ENCODE peak calls at places on chromosomes 11 and 22, in six cellular contexts. I, C, S, B, V and J are unnamed samples.

GRCh38 chr22:43658823-43659222 is 153.3 kb downstream of the EFCAB6 start:
- DNase-seq in V (no peak), B (no peak), C (no peak), I (no peak), S (no peak), J (no peak)

GRCh38 chr11:128790200-128790599 is 76.9 kb downstream of the KCNJ1 start:
- DNase-seq in S (no peak), V (no peak), I (no peak), C (peak; percentile 11), B (peak; percentile 35), J (no peak)

GRCh38 chr11:70799386-70799785 is 401.1 kb downstream of the CTTN start:
- DNase-seq in B (no peak), I (no peak), V (no peak), S (no peak), C (no peak), J (no peak)

GRCh38 chr11:114142646-114143045 is 83.1 kb downstream of the ZBTB16 start:
- DNase-seq in B (no peak), I (no peak), S (no peak), C (no peak), V (no peak), J (no peak)

GRCh38 chr22:42366815-42367581 is 65.2 kb downstream of the NFAM1 start:
- DNase-seq in V (no peak), C (peak; percentile 73), B (no peak), S (no peak), I (no peak), J (no peak)

GRCh38 chr11:13354335-13354734 is 76.7 kb downstream of the BMAL1 start:
- DNase-seq in C (no peak), V (peak; percentile 31), I (no peak), B (no peak), S (no peak), J (peak; percentile 12)

GRCh38 chr22:24053481-24054226 is 42.5 kb downstream of the CABIN1 start:
- DNase-seq in C (no peak), I (no peak), S (no peak), B (no peak), V (no peak), J (no peak)

GRCh38 chr11:15852179-15852578 is 504.2 kb downstream of the SOX6 start:
- DNase-seq in V (peak; percentile 27), B (no peak), C (no peak), S (no peak), I (no peak), J (peak; percentile 6)

GRCh38 chr11:73164803-73165542 is 22.9 kb upstream of the FCHSD2 start:
- DNase-seq in I (no peak), V (no peak), S (no peak), B (no peak), C (no peak), J (no peak)

GRCh38 chr11:2746401-2747230 is 46.8 kb upstream of the KCNQ1OT1 start:
- DNase-seq in B (no peak), V (no peak), C (no peak), I (no peak), S (peak; percentile 30), J (no peak)

GRCh38 chr11:87473174-87473573 is 435.4 kb downstream of the TMEM135 start:
- DNase-seq in S (no peak), I (peak; percentile 30), B (no peak), C (no peak), V (no peak), J (no peak)

GRCh38 chr22:48261706-48262105 is 1499.3 kb downstream of the TBC1D22A start:
- DNase-seq in B (no peak), V (peak; percentile 37), S (no peak), C (no peak), I (no peak), J (no peak)

DNA sequence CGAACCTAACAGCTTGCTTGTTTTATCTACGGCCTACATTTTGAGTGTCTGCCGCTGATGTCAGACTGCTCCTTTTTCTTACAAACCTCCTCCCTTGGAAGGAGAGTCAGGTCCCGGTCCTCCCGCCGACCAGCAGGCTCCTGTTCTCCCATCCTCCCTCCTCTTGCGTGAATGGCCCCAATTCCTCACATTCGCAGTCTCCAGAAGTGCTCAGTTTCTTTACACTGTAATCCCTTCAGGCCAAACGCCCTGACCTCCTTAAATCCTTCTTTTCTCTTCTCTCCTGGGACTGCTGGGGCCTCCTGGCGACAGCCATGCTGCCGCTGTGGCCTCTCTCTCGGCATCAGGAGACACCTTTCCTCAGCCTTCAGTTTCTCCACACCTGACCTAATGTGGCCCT is 82.6 kb upstream of the CSNK2A3 start:
- DNase-seq in I (no peak), V (no peak), B (no peak), C (no peak), S (no peak), J (no peak)
- TF ChIP-seq POLR2A in I (no peak), V (no peak), B (no peak), C (no peak), S (no peak), J (no peak)

GRCh38 chr22:38657248-38657909 is 941 bp downstream of the CBY1 start:
- DNase-seq in B (peak; percentile 19), V (no peak), I (no peak), S (no peak), C (no peak), J (peak; percentile 43)
- TF ChIP-seq POLR2A in B (no peak), V (no peak), I (no peak), S (no peak), C (no peak), J (no peak)

GRCh38 chr11:47163898-47164297 is 12.8 kb downstream of the ARFGAP2 start:
- DNase-seq in S (no peak), C (no peak), V (no peak), I (no peak), B (no peak), J (no peak)

GRCh38 chr11:47163198-47163597 is 13.5 kb downstream of the ARFGAP2 start:
- DNase-seq in S (no peak), C (no peak), B (no peak), I (no peak), V (no peak), J (no peak)

GRCh38 chr11:47161890-47162289 is 14.8 kb downstream of the ARFGAP2 start:
- DNase-seq in V (no peak), I (no peak), C (no peak), S (no peak), B (no peak), J (no peak)

GRCh38 chr11:47161134-47161854 is 15.4 kb downstream of the ARFGAP2 start:
- DNase-seq in B (peak; percentile 53), C (peak; percentile 36), I (peak; percentile 87), V (peak; percentile 75), S (peak; percentile 60), J (peak; percentile 85)

DNA sequence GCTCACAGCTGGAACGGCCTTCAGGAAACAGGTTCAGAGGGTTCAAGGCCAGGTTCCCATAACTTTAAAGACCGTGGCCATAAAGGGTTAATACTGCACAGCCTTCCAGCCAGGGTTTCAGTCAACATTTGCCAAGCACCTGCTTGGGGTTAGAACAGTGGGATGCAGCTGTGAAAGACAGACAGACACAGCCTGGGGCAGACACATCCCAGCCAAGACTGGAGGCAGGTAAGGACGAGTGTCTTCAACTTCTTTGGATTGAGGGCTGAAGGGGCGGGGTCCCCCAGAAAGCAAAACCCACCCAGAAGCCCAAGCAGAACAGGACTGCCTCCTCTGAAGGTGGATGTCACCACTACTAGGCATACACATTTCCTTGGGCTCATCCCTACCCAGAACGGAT is 14.3 kb downstream of the ARFGAP2 start:
- DNase-seq in I (no peak), B (no peak), C (no peak), V (no peak), S (no peak), J (no peak)
- TF ChIP-seq POLR2A in I (no peak), B (no peak), C (no peak), V (no peak), S (no peak), J (no peak)

GRCh38 chr22:37731804-37732471 is 35.1 kb downstream of the TRIOBP start:
- DNase-seq in C (no peak), S (no peak), I (no peak), B (no peak), V (peak; percentile 84), J (no peak)
- TF ChIP-seq POLR2A in C (no peak), S (no peak), I (no peak), B (no peak), V (no peak), J (no peak)

DNA sequence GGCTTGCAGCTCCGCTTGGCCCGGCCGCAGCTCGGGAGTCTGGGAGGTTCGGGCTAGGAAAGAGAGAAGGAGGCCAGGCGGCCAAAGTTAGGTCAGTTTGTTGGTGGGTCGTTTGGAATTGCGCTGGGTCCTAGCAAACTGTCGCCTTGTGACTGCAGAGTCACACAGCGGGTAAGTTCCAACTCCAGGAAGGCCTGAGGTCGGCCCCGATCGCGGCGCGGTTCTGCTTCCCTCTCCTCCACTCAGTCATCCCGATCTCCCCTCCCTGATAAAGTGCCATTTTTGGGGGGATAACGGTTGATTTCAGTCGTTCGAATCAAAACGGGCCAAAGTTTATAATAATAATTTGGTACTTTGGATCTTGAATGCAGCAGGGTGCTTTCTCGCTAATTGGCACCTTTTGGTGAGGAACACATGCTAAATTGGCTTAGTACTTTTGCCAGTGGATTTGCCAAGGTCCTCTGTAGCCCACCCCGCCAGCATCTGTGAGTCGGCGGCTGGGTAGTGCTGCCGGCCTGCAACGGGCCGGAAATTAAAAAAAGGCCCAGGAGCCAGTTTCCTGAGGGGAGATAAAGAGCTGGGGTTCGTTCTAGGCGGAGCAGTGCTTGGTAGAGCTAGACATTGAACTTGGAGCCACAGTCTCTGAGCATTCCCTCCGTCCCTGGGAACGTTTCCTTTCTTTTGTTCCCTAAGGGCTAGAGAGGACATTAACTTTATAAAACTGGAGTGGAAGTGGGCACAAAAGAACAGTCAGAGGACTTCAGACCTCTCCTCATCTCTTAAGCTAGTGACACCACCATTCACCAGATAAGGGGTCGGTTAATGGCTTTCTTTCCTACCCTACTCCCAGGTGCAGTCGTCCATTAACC is 927 bp downstream of the UBE2L3 start:
- DNase-seq in S (no peak), I (no peak), C (peak; percentile 13), B (peak; percentile 54), V (peak; percentile 19), J (peak; percentile 67)
- TF ChIP-seq POLR2A in S (no peak), I (no peak), C (no peak), B (no peak), V (no peak), J (no peak)

DNA sequence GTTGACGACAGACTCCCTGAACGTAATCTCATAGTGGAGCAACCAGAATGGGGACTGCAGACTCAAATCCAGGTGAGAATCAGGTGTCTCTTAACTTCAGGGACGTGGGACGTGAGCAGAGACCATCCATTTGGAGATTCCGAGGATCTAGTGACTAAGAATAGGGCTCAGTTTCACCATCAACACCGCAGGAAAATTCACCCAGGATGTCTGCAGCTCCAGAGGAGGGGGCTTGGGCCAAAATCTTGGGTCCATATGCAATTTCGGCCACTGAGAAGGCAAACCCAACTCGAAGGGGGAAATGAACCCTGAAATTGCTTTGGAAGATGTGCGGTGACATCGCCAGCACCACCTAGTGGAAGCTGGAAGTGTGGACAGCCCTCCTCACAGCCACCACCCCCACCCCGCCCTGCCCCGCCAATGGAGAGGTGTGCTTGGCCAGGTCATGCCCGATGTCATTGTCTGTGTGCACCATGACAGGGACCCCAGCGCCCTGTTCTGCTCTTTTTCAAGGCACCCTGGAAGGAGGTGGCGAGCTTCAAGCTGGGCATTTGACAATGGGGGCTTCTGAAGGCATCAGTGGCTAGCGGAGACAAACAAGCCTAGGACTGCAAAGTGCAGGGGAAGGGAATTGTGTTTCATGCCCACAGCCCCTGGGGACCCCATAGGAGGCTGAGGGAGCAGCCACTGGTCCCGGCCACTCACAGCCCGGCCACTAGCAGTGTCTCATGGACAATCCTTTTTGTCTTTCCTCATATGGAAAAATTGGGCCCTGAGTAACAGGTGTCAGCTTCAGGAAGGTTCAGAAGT is 24.8 kb downstream of the APOL1 start:
- DNase-seq in I (no peak), B (peak; percentile 56), C (peak; percentile 50), S (no peak), V (peak; percentile 62), J (peak; percentile 75)
- TF ChIP-seq POLR2A in I (no peak), B (no peak), C (no peak), S (no peak), V (no peak), J (no peak)